ENCODE peak calls at places on chromosomes 2 and 18, in ten cellular contexts. I is neural crest cell, T is cardiac muscle cell, D is lower lobe of right lung, A is HFF-Myc, W is uterus, V is dorsolateral prefrontal cortex, O is endothelial cell of umbilical vein, Y is AG04450, C is progenitor cell of endocrine pancreas. P is an unnamed sample.

GRCh38 chr18:36321636-36322407 is 24.3 kb downstream of the FHOD3 start:
- DNase-seq in I (no peak), T (no peak), D (no peak), A (no peak), W (no peak), V (no peak), O (no peak), Y (no peak), C (no peak), P (no peak)

GRCh38 chr18:47756364-47757016 is 174.0 kb downstream of the SMAD2 start:
- DNase-seq in I (peak; percentile 80), T (peak; percentile 69), D (peak; percentile 74), A (no peak), W (no peak), V (peak; percentile 55), O (peak; percentile 62), Y (no peak), C (peak; percentile 72), P (peak; percentile 70)

GRCh38 chr2:55063713-55064323 is 13.6 kb upstream of the RTN4 start:
- DNase-seq in I (no peak), T (no peak), D (no peak), A (no peak), W (no peak), V (no peak), O (no peak), Y (no peak), C (no peak), P (no peak)

GRCh38 chr2:207792244-207792785 is 22.6 kb upstream of the FZD5 start:
- DNase-seq in I (no peak), T (no peak), D (no peak), A (peak; percentile 47), W (no peak), V (no peak), O (peak; percentile 75), Y (no peak), C (no peak), P (no peak)

GRCh38 chr2:147399011-147399410 is 445.8 kb upstream of the ACVR2A start:
- DNase-seq in I (no peak), T (no peak), D (no peak), A (no peak), W (no peak), V (no peak), O (no peak), Y (no peak), C (no peak), P (no peak)

GRCh38 chr2:230981704-230982103 is 14.2 kb upstream of the SPATA3 start:
- DNase-seq in I (no peak), T (no peak), D (no peak), A (no peak), W (no peak), V (no peak), O (no peak), Y (no peak), C (no peak), P (no peak)

GRCh38 chr2:19120941-19121750 is 237.3 kb downstream of the OSR1 start:
- DNase-seq in I (no peak), T (no peak), D (no peak), A (peak; percentile 60), W (no peak), V (no peak), O (no peak), Y (no peak), C (no peak), P (no peak)

GRCh38 chr2:637406-637776 is 39.8 kb downstream of the TMEM18 start:
- DNase-seq in I (no peak), T (no peak), D (no peak), A (no peak), W (no peak), V (no peak), O (no peak), Y (no peak), C (no peak), P (no peak)

GRCh38 chr2:14942991-14943390 is 310.5 kb downstream of the LRATD1 start:
- DNase-seq in I (no peak), T (no peak), D (no peak), A (no peak), W (no peak), V (no peak), O (no peak), Y (no peak), C (no peak), P (no peak)

GRCh38 chr2:124267821-124268220 is 242.7 kb downstream of the CNTNAP5 start:
- DNase-seq in I (no peak), T (no peak), D (no peak), A (no peak), W (no peak), V (no peak), O (no peak), Y (no peak), C (no peak), P (no peak)

GRCh38 chr2:176178271-176178806 is 10.1 kb upstream of the HOXD1 start:
- DNase-seq in I (no peak), T (peak; percentile 21), D (no peak), A (no peak), W (peak; percentile 46), V (no peak), O (no peak), Y (no peak), C (no peak), P (no peak)

GRCh38 chr2:239142806-239143205 is 258.0 kb downstream of the HDAC4 start:
- DNase-seq in I (no peak), T (no peak), D (peak; percentile 22), A (no peak), W (no peak), V (no peak), O (no peak), Y (no peak), C (no peak), P (no peak)

GRCh38 chr2:101899871-101900270 is 91.9 kb upstream of the IL1R2 start:
- DNase-seq in I (no peak), T (no peak), D (no peak), A (no peak), W (no peak), V (no peak), O (no peak), Y (no peak), C (no peak), P (no peak)

GRCh38 chr2:160445673-160446072 is 47.9 kb downstream of the RBMS1 start:
- DNase-seq in I (no peak), T (no peak), D (no peak), A (no peak), W (no peak), V (no peak), O (no peak), Y (no peak), C (no peak), P (no peak)

GRCh38 chr2:68248806-68249205 is 3.5 kb downstream of the PPP3R1 start:
- DNase-seq in I (no peak), T (no peak), D (no peak), A (no peak), W (no peak), V (no peak), O (no peak), Y (no peak), C (no peak), P (no peak)
- TF ChIP-seq CTCF in I (no peak), T (no peak), D (no peak), A (no peak), W (no peak), V (no peak), O (no peak), Y (no peak), C (no peak), P (no peak)

GRCh38 chr18:66560092-66560491 is 43.8 kb downstream of the CDH19 start:
- DNase-seq in I (peak; percentile 13), T (peak; percentile 46), D (no peak), A (no peak), W (no peak), V (no peak), O (peak; percentile 52), Y (no peak), C (no peak), P (no peak)
- TF ChIP-seq CTCF in I (peak; percentile 61), T (peak; percentile 43), D (peak; percentile 48), A (no peak), W (no peak), V (peak; percentile 47), O (peak; percentile 33), Y (no peak), C (peak; percentile 50), P (no peak)

DNA sequence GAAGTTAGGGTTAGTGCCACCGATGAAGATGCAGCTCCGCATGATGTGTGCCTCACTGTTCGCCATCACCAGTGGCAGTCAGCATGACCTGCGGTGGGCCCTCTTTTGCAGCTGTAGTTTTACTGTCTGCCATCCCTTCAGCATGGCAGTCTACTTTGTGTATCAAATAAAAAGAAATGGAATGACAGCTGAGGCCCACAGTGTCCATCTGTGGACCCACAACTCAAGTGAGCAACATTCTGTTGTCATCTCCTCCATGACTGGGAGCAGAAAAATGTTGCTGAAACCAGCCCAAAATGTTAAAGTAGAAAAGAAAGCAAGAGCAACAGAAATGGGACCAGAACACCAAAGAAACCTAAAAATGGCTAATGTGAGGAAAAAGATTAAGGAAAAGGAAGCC is 128.7 kb downstream of the MEP1B start:
- DNase-seq in I (no peak), T (no peak), D (no peak), A (no peak), W (no peak), V (no peak), O (no peak), Y (no peak), C (no peak), P (no peak)
- TF ChIP-seq CTCF in I (no peak), T (no peak), D (no peak), A (no peak), W (no peak), V (no peak), O (no peak), Y (no peak), C (no peak), P (no peak)

GRCh38 chr2:215693999-215694356 is 258.1 kb upstream of the FN1 start:
- DNase-seq in I (no peak), T (no peak), D (no peak), A (no peak), W (no peak), V (no peak), O (no peak), Y (no peak), C (no peak), P (no peak)

GRCh38 chr2:215692387-215693079 is 256.7 kb upstream of the FN1 start:
- DNase-seq in I (no peak), T (no peak), D (no peak), A (no peak), W (no peak), V (no peak), O (peak; percentile 82), Y (peak; percentile 71), C (no peak), P (no peak)

GRCh38 chr2:215687149-215688031 is 251.5 kb upstream of the FN1 start:
- DNase-seq in I (no peak), T (no peak), D (no peak), A (no peak), W (no peak), V (no peak), O (no peak), Y (no peak), C (no peak), P (no peak)

GRCh38 chr2:215693269-215693998 is 257.6 kb upstream of the FN1 start:
- DNase-seq in I (no peak), T (no peak), D (no peak), A (no peak), W (peak; percentile 38), V (no peak), O (peak; percentile 85), Y (no peak), C (no peak), P (no peak)

DNA sequence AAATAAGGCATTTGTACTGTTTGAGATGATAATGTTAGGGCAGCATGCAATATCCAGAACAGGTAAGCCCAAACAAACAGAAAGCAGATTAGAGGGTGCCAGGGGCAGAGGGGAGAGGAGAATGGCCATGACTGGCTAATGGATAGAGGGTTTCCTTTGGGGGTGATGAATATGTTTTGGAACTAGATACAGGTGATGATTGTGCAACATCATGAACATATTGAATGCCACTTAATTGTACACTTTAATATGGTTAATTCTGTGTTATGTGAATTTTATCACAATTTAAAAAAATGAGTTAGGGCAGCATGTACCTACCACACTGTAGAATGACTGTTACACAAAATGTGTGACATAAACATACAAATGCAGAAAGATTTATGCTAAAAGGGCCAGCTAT is 255.5 kb upstream of the FN1 start:
- DNase-seq in I (no peak), T (no peak), D (no peak), A (no peak), W (no peak), V (no peak), O (no peak), Y (no peak), C (no peak), P (no peak)
- TF ChIP-seq CTCF in I (no peak), T (no peak), D (no peak), A (no peak), W (no peak), V (no peak), O (no peak), Y (no peak), C (no peak), P (no peak)